ENCODE peak calls at places on chromosomes 1 and 21, in ten cellular contexts. One of them, this sample, is unnamed.

GRCh38 chr21:34980423-34981115 is 68.5 kb downstream of the RUNX1 start:
- DNase-seq in GM12878: no peak
- DNase-seq in fibroblast of lung: no peak
- DNase-seq in mammary epithelial cell: no peak
- DNase-seq in PC-9: no peak
- DNase-seq in GM23248: peak; percentile 40
- DNase-seq in endothelial cell of umbilical vein: no peak
- DNase-seq in GM23338: no peak
- DNase-seq in K562: no peak
- DNase-seq in HepG2: no peak
- DNase-seq in this sample: no peak

GRCh38 chr1:50183734-50184133 is 75.0 kb downstream of the ELAVL4 start:
- DNase-seq in GM12878: no peak
- DNase-seq in fibroblast of lung: no peak
- DNase-seq in mammary epithelial cell: no peak
- DNase-seq in PC-9: no peak
- DNase-seq in GM23248: no peak
- DNase-seq in endothelial cell of umbilical vein: no peak
- DNase-seq in GM23338: no peak
- DNase-seq in K562: no peak
- DNase-seq in HepG2: no peak
- DNase-seq in this sample: no peak

GRCh38 chr1:224065455-224065854 is 48.5 kb upstream of the FBXO28 start:
- DNase-seq in GM12878: no peak
- DNase-seq in fibroblast of lung: peak; percentile 58
- DNase-seq in mammary epithelial cell: peak; percentile 72
- DNase-seq in PC-9: peak; percentile 95
- DNase-seq in GM23248: peak; percentile 49
- DNase-seq in endothelial cell of umbilical vein: no peak
- DNase-seq in GM23338: no peak
- DNase-seq in K562: no peak
- DNase-seq in HepG2: no peak
- DNase-seq in this sample: no peak

GRCh38 chr1:75616436-75617433 is 5.8 kb upstream of the SLC44A5 start:
- DNase-seq in GM12878: no peak
- DNase-seq in fibroblast of lung: peak; percentile 27
- DNase-seq in mammary epithelial cell: no peak
- DNase-seq in PC-9: no peak
- DNase-seq in GM23248: peak; percentile 54
- DNase-seq in endothelial cell of umbilical vein: peak; percentile 61
- DNase-seq in GM23338: peak; percentile 83
- DNase-seq in K562: peak; percentile 38
- DNase-seq in HepG2: no peak
- DNase-seq in this sample: peak; percentile 61

GRCh38 chr1:173139706-173140105 is 67.4 kb downstream of the TNFSF4 start:
- DNase-seq in GM12878: no peak
- DNase-seq in fibroblast of lung: no peak
- DNase-seq in mammary epithelial cell: no peak
- DNase-seq in PC-9: no peak
- DNase-seq in GM23248: no peak
- DNase-seq in endothelial cell of umbilical vein: no peak
- DNase-seq in GM23338: no peak
- DNase-seq in K562: no peak
- DNase-seq in HepG2: no peak
- DNase-seq in this sample: no peak

GRCh38 chr1:156319664-156320063 is 18.4 kb downstream of the CCT3 start:
- DNase-seq in GM12878: no peak
- DNase-seq in fibroblast of lung: peak; percentile 58
- DNase-seq in mammary epithelial cell: no peak
- DNase-seq in PC-9: no peak
- DNase-seq in GM23248: peak; percentile 49
- DNase-seq in endothelial cell of umbilical vein: peak; percentile 60
- DNase-seq in GM23338: peak; percentile 45
- DNase-seq in K562: no peak
- DNase-seq in HepG2: peak; percentile 25
- DNase-seq in this sample: peak; percentile 26

GRCh38 chr1:171916315-171916771 is 75.0 kb downstream of the DNM3 start:
- DNase-seq in GM12878: no peak
- DNase-seq in fibroblast of lung: no peak
- DNase-seq in mammary epithelial cell: no peak
- DNase-seq in PC-9: no peak
- DNase-seq in GM23248: no peak
- DNase-seq in endothelial cell of umbilical vein: no peak
- DNase-seq in GM23338: no peak
- DNase-seq in K562: no peak
- DNase-seq in HepG2: no peak
- DNase-seq in this sample: no peak

GRCh38 chr1:231629132-231629531 is 2.5 kb downstream of the DISC1 start:
- DNase-seq in GM12878: no peak
- DNase-seq in fibroblast of lung: no peak
- DNase-seq in mammary epithelial cell: no peak
- DNase-seq in PC-9: no peak
- DNase-seq in GM23248: peak; percentile 55
- DNase-seq in endothelial cell of umbilical vein: peak; percentile 35
- DNase-seq in GM23338: no peak
- DNase-seq in K562: peak; percentile 27
- DNase-seq in HepG2: no peak
- DNase-seq in this sample: no peak

GRCh38 chr1:67816096-67816493 is 17.2 kb downstream of the GNG12 start:
- DNase-seq in GM12878: no peak
- DNase-seq in fibroblast of lung: no peak
- DNase-seq in mammary epithelial cell: no peak
- DNase-seq in PC-9: no peak
- DNase-seq in GM23248: no peak
- DNase-seq in endothelial cell of umbilical vein: no peak
- DNase-seq in GM23338: no peak
- DNase-seq in K562: no peak
- DNase-seq in HepG2: no peak
- DNase-seq in this sample: peak; percentile 55

GRCh38 chr1:198669023-198669698 is 30.3 kb downstream of the PTPRC start:
- DNase-seq in GM12878: peak; percentile 77
- DNase-seq in fibroblast of lung: peak; percentile 90
- DNase-seq in mammary epithelial cell: peak; percentile 91
- DNase-seq in PC-9: peak; percentile 82
- DNase-seq in GM23248: peak; percentile 93
- DNase-seq in endothelial cell of umbilical vein: peak; percentile 78
- DNase-seq in GM23338: no peak
- DNase-seq in K562: peak; percentile 53
- DNase-seq in HepG2: peak; percentile 16
- DNase-seq in this sample: peak; percentile 9

GRCh38 chr1:19863804-19864203 is 18.4 kb upstream of the OTUD3 start:
- DNase-seq in GM12878: no peak
- DNase-seq in fibroblast of lung: peak; percentile 78
- DNase-seq in mammary epithelial cell: peak; percentile 79
- DNase-seq in PC-9: peak; percentile 72
- DNase-seq in GM23248: peak; percentile 76
- DNase-seq in endothelial cell of umbilical vein: no peak
- DNase-seq in GM23338: no peak
- DNase-seq in K562: no peak
- DNase-seq in HepG2: no peak
- DNase-seq in this sample: peak; percentile 45

GRCh38 chr1:200075938-200076546 is 48.5 kb downstream of the NR5A2 start:
- DNase-seq in GM12878: no peak
- DNase-seq in fibroblast of lung: peak; percentile 77
- DNase-seq in mammary epithelial cell: peak; percentile 49
- DNase-seq in PC-9: peak; percentile 94
- DNase-seq in GM23248: peak; percentile 84
- DNase-seq in endothelial cell of umbilical vein: peak; percentile 99
- DNase-seq in GM23338: peak; percentile 40
- DNase-seq in K562: no peak
- DNase-seq in HepG2: peak; percentile 58
- DNase-seq in this sample: peak; percentile 39

GRCh38 chr1:160432371-160432786 is 32.0 kb downstream of the VANGL2 start:
- DNase-seq in GM12878: peak; percentile 92
- DNase-seq in fibroblast of lung: no peak
- DNase-seq in mammary epithelial cell: no peak
- DNase-seq in PC-9: no peak
- DNase-seq in GM23248: no peak
- DNase-seq in endothelial cell of umbilical vein: no peak
- DNase-seq in GM23338: no peak
- DNase-seq in K562: no peak
- DNase-seq in HepG2: no peak
- DNase-seq in this sample: no peak

GRCh38 chr1:234856719-234857310 is 246.8 kb upstream of the IRF2BP2 start:
- DNase-seq in GM12878: no peak
- DNase-seq in fibroblast of lung: no peak
- DNase-seq in mammary epithelial cell: no peak
- DNase-seq in PC-9: no peak
- DNase-seq in GM23248: no peak
- DNase-seq in endothelial cell of umbilical vein: no peak
- DNase-seq in GM23338: no peak
- DNase-seq in K562: no peak
- DNase-seq in HepG2: no peak
- DNase-seq in this sample: no peak
- H3K27ac ChIP-seq in GM12878: no peak overlapping the region
- H3K27ac ChIP-seq in fibroblast of lung: no peak overlapping the region
- H3K27ac ChIP-seq in mammary epithelial cell: no peak overlapping the region
- H3K27ac ChIP-seq in PC-9: no peak overlapping the region
- H3K27ac ChIP-seq in GM23248: no peak overlapping the region
- H3K27ac ChIP-seq in endothelial cell of umbilical vein: no peak overlapping the region
- H3K27ac ChIP-seq in GM23338: no peak overlapping the region
- H3K27ac ChIP-seq in K562: no peak overlapping the region
- H3K27ac ChIP-seq in HepG2: no peak overlapping the region
- H3K27ac ChIP-seq in this sample: no peak overlapping the region

GRCh38 chr1:165352442-165353293 is 3.8 kb downstream of the LMX1A start:
- DNase-seq in GM12878: no peak
- DNase-seq in fibroblast of lung: no peak
- DNase-seq in mammary epithelial cell: no peak
- DNase-seq in PC-9: no peak
- DNase-seq in GM23248: no peak
- DNase-seq in endothelial cell of umbilical vein: no peak
- DNase-seq in GM23338: peak; percentile 65
- DNase-seq in K562: no peak
- DNase-seq in HepG2: no peak
- DNase-seq in this sample: peak; percentile 48
- TF ChIP-seq EZH2 in GM12878: no peak
- TF ChIP-seq EZH2 in fibroblast of lung: peak; percentile 23
- TF ChIP-seq EZH2 in mammary epithelial cell: peak; percentile 52
- TF ChIP-seq EZH2 in PC-9: no peak
- TF ChIP-seq EZH2 in GM23248: no peak
- TF ChIP-seq EZH2 in endothelial cell of umbilical vein: peak; percentile 61
- TF ChIP-seq EZH2 in GM23338: peak; percentile 89
- TF ChIP-seq EZH2 in K562: no peak
- TF ChIP-seq EZH2 in HepG2: no peak
- TF ChIP-seq EZH2 in this sample: peak; percentile 5

GRCh38 chr1:244810221-244810620 is 25.2 kb upstream of the COX20 start:
- DNase-seq in GM12878: no peak
- DNase-seq in fibroblast of lung: no peak
- DNase-seq in mammary epithelial cell: no peak
- DNase-seq in PC-9: no peak
- DNase-seq in GM23248: no peak
- DNase-seq in endothelial cell of umbilical vein: no peak
- DNase-seq in GM23338: no peak
- DNase-seq in K562: no peak
- DNase-seq in HepG2: no peak
- DNase-seq in this sample: no peak

GRCh38 chr1:244817415-244817894 is 18.0 kb upstream of the COX20 start:
- DNase-seq in GM12878: no peak
- DNase-seq in fibroblast of lung: no peak
- DNase-seq in mammary epithelial cell: no peak
- DNase-seq in PC-9: no peak
- DNase-seq in GM23248: no peak
- DNase-seq in endothelial cell of umbilical vein: no peak
- DNase-seq in GM23338: no peak
- DNase-seq in K562: no peak
- DNase-seq in HepG2: peak; percentile 90
- DNase-seq in this sample: peak; percentile 53

GRCh38 chr1:244820131-244820530 is 15.3 kb upstream of the COX20 start:
- DNase-seq in GM12878: no peak
- DNase-seq in fibroblast of lung: no peak
- DNase-seq in mammary epithelial cell: no peak
- DNase-seq in PC-9: no peak
- DNase-seq in GM23248: no peak
- DNase-seq in endothelial cell of umbilical vein: no peak
- DNase-seq in GM23338: no peak
- DNase-seq in K562: no peak
- DNase-seq in HepG2: no peak
- DNase-seq in this sample: no peak

GRCh38 chr1:244813327-244813726 is 22.1 kb upstream of the COX20 start:
- DNase-seq in GM12878: no peak
- DNase-seq in fibroblast of lung: no peak
- DNase-seq in mammary epithelial cell: no peak
- DNase-seq in PC-9: no peak
- DNase-seq in GM23248: no peak
- DNase-seq in endothelial cell of umbilical vein: no peak
- DNase-seq in GM23338: no peak
- DNase-seq in K562: no peak
- DNase-seq in HepG2: no peak
- DNase-seq in this sample: no peak

GRCh38 chr1:244815600-244816099 is 19.8 kb upstream of the COX20 start:
- DNase-seq in GM12878: peak; percentile 30
- DNase-seq in fibroblast of lung: no peak
- DNase-seq in mammary epithelial cell: no peak
- DNase-seq in PC-9: no peak
- DNase-seq in GM23248: no peak
- DNase-seq in endothelial cell of umbilical vein: no peak
- DNase-seq in GM23338: peak; percentile 87
- DNase-seq in K562: peak; percentile 18
- DNase-seq in HepG2: no peak
- DNase-seq in this sample: no peak
- H3K27ac ChIP-seq in GM12878: peak overlapping the region; percentile 24
- H3K27ac ChIP-seq in fibroblast of lung: no peak overlapping the region
- H3K27ac ChIP-seq in mammary epithelial cell: no peak overlapping the region
- H3K27ac ChIP-seq in PC-9: no peak overlapping the region
- H3K27ac ChIP-seq in GM23248: no peak overlapping the region
- H3K27ac ChIP-seq in endothelial cell of umbilical vein: no peak overlapping the region
- H3K27ac ChIP-seq in GM23338: peak overlapping the region; percentile 94
- H3K27ac ChIP-seq in K562: no peak overlapping the region
- H3K27ac ChIP-seq in HepG2: no peak overlapping the region
- H3K27ac ChIP-seq in this sample: no peak overlapping the region

DNA sequence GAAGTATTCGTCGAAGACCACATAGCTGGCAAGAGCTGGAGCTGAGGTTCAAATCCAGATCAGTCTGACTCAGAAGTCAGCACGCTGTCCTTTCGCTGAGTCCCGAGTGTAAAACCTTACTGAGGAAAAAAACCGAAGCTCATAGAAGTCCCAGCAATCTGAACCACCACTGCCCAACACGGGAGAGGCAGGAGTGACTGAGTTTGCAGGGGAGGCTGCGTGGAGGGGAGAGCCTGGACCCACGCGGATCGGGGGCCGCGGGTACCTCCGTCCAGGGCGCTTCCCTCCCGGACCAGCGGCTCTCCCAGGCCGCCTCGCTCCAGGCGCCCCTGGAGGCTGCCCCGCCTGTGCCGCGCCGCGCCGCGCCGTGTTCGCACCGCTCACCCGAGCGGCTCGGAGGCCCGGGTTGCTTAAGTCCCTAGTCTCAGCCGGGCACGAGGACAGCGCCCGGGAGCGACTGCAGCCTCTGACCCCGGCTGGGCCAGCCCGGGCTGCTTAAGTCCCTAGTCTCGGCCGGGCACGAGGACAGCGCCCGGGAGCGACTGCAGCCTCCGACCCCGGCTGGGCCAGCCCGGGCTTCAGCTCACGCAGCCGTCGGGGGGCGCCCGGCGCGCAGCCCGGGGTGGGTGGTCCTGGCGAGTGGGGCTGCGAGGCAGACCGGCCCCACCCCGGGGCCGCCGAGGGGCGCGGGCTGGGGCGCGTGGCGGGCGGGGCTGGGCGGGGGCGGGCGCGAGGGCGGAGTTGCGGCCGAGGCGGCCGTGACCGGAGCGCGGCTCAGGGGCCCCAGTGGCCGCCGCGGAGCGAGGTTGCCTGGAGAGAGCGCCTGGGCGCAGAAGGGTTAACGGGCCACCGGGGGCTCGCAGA is at the start of gene ADAMTSL4:
- DNase-seq in GM12878: no peak
- DNase-seq in fibroblast of lung: peak; percentile 87
- DNase-seq in mammary epithelial cell: peak; percentile 60
- DNase-seq in PC-9: peak; percentile 60
- DNase-seq in GM23248: peak; percentile 90
- DNase-seq in endothelial cell of umbilical vein: peak; percentile 68
- DNase-seq in GM23338: peak; percentile 84
- DNase-seq in K562: peak; percentile 84
- DNase-seq in HepG2: no peak
- DNase-seq in this sample: peak; percentile 87
- TF ChIP-seq EZH2 in GM12878: no peak
- TF ChIP-seq EZH2 in fibroblast of lung: no peak
- TF ChIP-seq EZH2 in mammary epithelial cell: no peak
- TF ChIP-seq EZH2 in PC-9: no peak
- TF ChIP-seq EZH2 in GM23248: no peak
- TF ChIP-seq EZH2 in endothelial cell of umbilical vein: no peak
- TF ChIP-seq EZH2 in GM23338: peak; percentile 26
- TF ChIP-seq EZH2 in K562: no peak
- TF ChIP-seq EZH2 in HepG2: no peak
- TF ChIP-seq EZH2 in this sample: no peak